ENCODE peak calls at places on chromosome 21, in four cellular contexts. One of them, this sample, is unnamed.

GRCh38 chr21:45415943-45416611 is 11.1 kb downstream of the COL18A1 start:
- DNase-seq in nephron progenitor cell: no peak
- DNase-seq in A172: no peak
- DNase-seq in ELR: no peak
- DNase-seq in this sample: no peak

GRCh38 chr21:35326677-35327076 is 277.6 kb upstream of the RUNX1 start:
- DNase-seq in nephron progenitor cell: no peak
- DNase-seq in A172: no peak
- DNase-seq in ELR: no peak
- DNase-seq in this sample: no peak

GRCh38 chr21:45431781-45432572 is 27.0 kb downstream of the COL18A1 start:
- DNase-seq in nephron progenitor cell: no peak
- DNase-seq in A172: no peak
- DNase-seq in ELR: no peak
- DNase-seq in this sample: no peak

GRCh38 chr21:30444204-30444603 is 4.1 kb downstream of the KRTAP15-1 start:
- DNase-seq in nephron progenitor cell: no peak
- DNase-seq in A172: no peak
- DNase-seq in ELR: no peak
- DNase-seq in this sample: no peak

GRCh38 chr21:45550552-45551210 is 8.4 kb upstream of the SLC19A1 start:
- DNase-seq in nephron progenitor cell: no peak
- DNase-seq in A172: no peak
- DNase-seq in ELR: no peak
- DNase-seq in this sample: no peak

GRCh38 chr21:42162831-42163510 is 56.0 kb upstream of the ABCG1 start:
- DNase-seq in nephron progenitor cell: no peak
- DNase-seq in A172: peak; percentile 19
- DNase-seq in ELR: no peak
- DNase-seq in this sample: no peak

GRCh38 chr21:41753001-41753725 is 13.7 kb downstream of the RIPK4 start:
- DNase-seq in nephron progenitor cell: no peak
- DNase-seq in A172: no peak
- DNase-seq in ELR: no peak
- DNase-seq in this sample: no peak

GRCh38 chr21:46095814-46096595 is 1.9 kb upstream of the COL6A2 start:
- DNase-seq in nephron progenitor cell: no peak
- DNase-seq in A172: no peak
- DNase-seq in ELR: no peak
- DNase-seq in this sample: peak; percentile 7

GRCh38 chr21:15010645-15011044 is 54.2 kb downstream of the NRIP1 start:
- DNase-seq in nephron progenitor cell: no peak
- DNase-seq in A172: no peak
- DNase-seq in ELR: peak; percentile 61
- DNase-seq in this sample: no peak

GRCh38 chr21:38661296-38662223 is 144.2 kb upstream of the ETS2 start:
- DNase-seq in nephron progenitor cell: peak; percentile 55
- DNase-seq in A172: no peak
- DNase-seq in ELR: peak; percentile 41
- DNase-seq in this sample: peak; percentile 16

GRCh38 chr21:36104306-36105300 is 30.3 kb upstream of the CBR3 start:
- DNase-seq in nephron progenitor cell: peak; percentile 80
- DNase-seq in A172: peak; percentile 76
- DNase-seq in ELR: peak; percentile 28
- DNase-seq in this sample: peak; percentile 77

GRCh38 chr21:33350676-33351075 is 25.9 kb downstream of the IFNAR1 start:
- DNase-seq in nephron progenitor cell: no peak
- DNase-seq in A172: no peak
- DNase-seq in ELR: no peak
- DNase-seq in this sample: no peak

GRCh38 chr21:46551636-46552241 is 53.1 kb downstream of the S100B start:
- DNase-seq in nephron progenitor cell: no peak
- DNase-seq in A172: no peak
- DNase-seq in ELR: no peak
- DNase-seq in this sample: no peak

GRCh38 chr21:42063206-42063577 is 7.9 kb upstream of the UMODL1 start:
- DNase-seq in nephron progenitor cell: no peak
- DNase-seq in A172: no peak
- DNase-seq in ELR: no peak
- DNase-seq in this sample: peak; percentile 86